ENCODE peak calls at places on chromosomes 12 and 14, in four cellular contexts. One of them, this sample, is unnamed. For H3K27me3, the result is how much of the 10 kb centered on the place peaks cover.

GRCh38 chr12:9626291-9626690 is 18.6 kb upstream of the KLRB1 start:
- DNase-seq in pancreas: no peak
- DNase-seq in hepatocyte: no peak
- DNase-seq in GM12878: no peak
- DNase-seq in this sample: no peak

GRCh38 chr14:101506211-101506920 is 54.9 kb upstream of the DIO3 start:
- DNase-seq in pancreas: no peak
- DNase-seq in hepatocyte: no peak
- DNase-seq in GM12878: no peak
- DNase-seq in this sample: no peak

GRCh38 chr14:95530461-95531170 is 4.2 kb upstream of the GLRX5 start:
- DNase-seq in pancreas: no peak
- DNase-seq in hepatocyte: no peak
- DNase-seq in GM12878: no peak
- DNase-seq in this sample: no peak

GRCh38 chr12:107605293-107605692 is 80.3 kb upstream of the PWP1 start:
- DNase-seq in pancreas: no peak
- DNase-seq in hepatocyte: no peak
- DNase-seq in GM12878: no peak
- DNase-seq in this sample: no peak

GRCh38 chr14:74401504-74402241 is 24.3 kb downstream of the SYNDIG1L start:
- DNase-seq in pancreas: no peak
- DNase-seq in hepatocyte: peak
- DNase-seq in GM12878: peak
- DNase-seq in this sample: peak

GRCh38 chr14:92659765-92660561 is 88.5 kb downstream of the LGMN start:
- DNase-seq in pancreas: no peak
- DNase-seq in hepatocyte: no peak
- DNase-seq in GM12878: no peak
- DNase-seq in this sample: no peak

GRCh38 chr14:89248430-89249295 is 168.4 kb downstream of the FOXN3 start:
- DNase-seq in pancreas: no peak
- DNase-seq in hepatocyte: no peak
- DNase-seq in GM12878: no peak
- DNase-seq in this sample: no peak

GRCh38 chr12:104219361-104219892 is 3.8 kb downstream of the TXNRD1 start:
- DNase-seq in pancreas: no peak
- DNase-seq in hepatocyte: peak
- DNase-seq in GM12878: no peak
- DNase-seq in this sample: no peak

GRCh38 chr12:24909667-24910066 is 39.2 kb downstream of the BCAT1 start:
- DNase-seq in pancreas: peak
- DNase-seq in hepatocyte: peak
- DNase-seq in GM12878: no peak
- DNase-seq in this sample: no peak

GRCh38 chr14:22893706-22894105 is 10.7 kb downstream of the REM2 start:
- DNase-seq in pancreas: no peak
- DNase-seq in hepatocyte: no peak
- DNase-seq in GM12878: no peak
- DNase-seq in this sample: no peak

GRCh38 chr12:13504736-13505135 is 308.2 kb downstream of the EMP1 start:
- DNase-seq in pancreas: no peak
- DNase-seq in hepatocyte: no peak
- DNase-seq in GM12878: no peak
- DNase-seq in this sample: no peak

GRCh38 chr12:121084229-121084628 is 45.2 kb upstream of the OASL start:
- DNase-seq in pancreas: no peak
- DNase-seq in hepatocyte: no peak
- DNase-seq in GM12878: no peak
- DNase-seq in this sample: no peak

GRCh38 chr14:68938515-68939423 is 40.3 kb downstream of the ACTN1 start:
- DNase-seq in pancreas: peak
- DNase-seq in hepatocyte: peak
- DNase-seq in GM12878: no peak
- DNase-seq in this sample: no peak

GRCh38 chr14:58395565-58395814 is 240 bp upstream of the TOMM20L start:
- DNase-seq in pancreas: no peak
- DNase-seq in hepatocyte: no peak
- DNase-seq in GM12878: peak
- DNase-seq in this sample: no peak

GRCh38 chr12:51855586-51856428 is 7.3 kb upstream of the FIGNL2 start:
- DNase-seq in pancreas: peak
- DNase-seq in hepatocyte: peak
- DNase-seq in GM12878: no peak
- DNase-seq in this sample: no peak

GRCh38 chr12:7431993-7432685 is 11.8 kb downstream of the CD163L1 start:
- DNase-seq in pancreas: no peak
- DNase-seq in hepatocyte: no peak
- DNase-seq in GM12878: no peak
- DNase-seq in this sample: no peak

DNA sequence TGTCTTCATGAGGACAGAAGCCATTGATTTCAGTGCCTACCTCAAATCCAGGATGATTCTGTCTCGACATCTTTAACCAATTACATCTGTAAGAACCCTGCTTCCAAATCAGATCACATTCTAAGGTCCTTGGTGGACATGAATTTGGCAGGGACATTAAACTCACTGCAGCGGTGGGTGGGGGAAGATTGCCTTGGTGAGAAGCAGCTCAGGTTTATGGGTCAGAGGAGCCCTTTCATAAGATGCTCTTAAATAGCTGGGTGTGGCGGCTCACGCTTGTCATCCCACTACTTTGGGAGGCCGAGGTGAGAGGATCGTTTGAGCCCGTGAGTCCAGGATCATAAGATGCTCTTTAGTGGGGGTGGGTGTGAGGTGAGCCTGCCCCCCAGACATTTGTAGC is 42.9 kb downstream of the ELK3 start:
- DNase-seq in pancreas: no peak
- DNase-seq in hepatocyte: no peak
- DNase-seq in GM12878: no peak
- DNase-seq in this sample: no peak
- H3K4me3 ChIP-seq in pancreas: no peak
- H3K4me3 ChIP-seq in hepatocyte: no peak
- H3K4me3 ChIP-seq in GM12878: no peak
- H3K4me3 ChIP-seq in this sample: no peak

DNA sequence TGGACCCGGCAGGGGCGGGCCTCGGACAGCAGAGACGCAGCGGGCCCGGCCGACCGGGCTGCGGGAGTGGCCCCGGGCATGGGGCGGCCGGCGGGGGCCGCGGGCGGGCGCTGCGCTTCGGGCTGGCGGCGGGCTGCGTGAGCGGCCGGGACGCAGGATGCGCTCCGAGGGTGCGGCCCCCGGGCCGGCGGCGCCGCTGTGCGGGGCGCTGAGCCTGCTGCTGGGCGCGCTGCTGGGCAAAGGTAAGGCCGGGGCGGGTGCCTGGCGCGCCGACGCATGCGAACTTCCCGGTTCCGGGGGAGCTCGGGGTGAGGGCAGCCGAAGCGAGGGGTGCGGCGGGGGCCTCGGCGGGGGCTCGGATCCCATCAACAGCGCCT is 264 bp downstream of the TMEM132C start:
- DNase-seq in pancreas: no peak
- DNase-seq in hepatocyte: peak
- DNase-seq in GM12878: no peak
- DNase-seq in this sample: no peak
- H3K27me3 ChIP-seq in pancreas: under half
- H3K27me3 ChIP-seq in hepatocyte: half or more
- H3K27me3 ChIP-seq in GM12878: under half
- H3K27me3 ChIP-seq in this sample: under half

GRCh38 chr12:111664961-111665865 is 20.5 kb downstream of the BRAP start:
- DNase-seq in pancreas: no peak
- DNase-seq in hepatocyte: no peak
- DNase-seq in GM12878: no peak
- DNase-seq in this sample: no peak
- TF ChIP-seq CTCF in pancreas: no peak
- TF ChIP-seq CTCF in hepatocyte: no peak
- TF ChIP-seq CTCF in GM12878: no peak
- TF ChIP-seq CTCF in this sample: no peak

GRCh38 chr14:41868396-41868795 is 261.7 kb downstream of the LRFN5 start:
- DNase-seq in pancreas: no peak
- DNase-seq in hepatocyte: no peak
- DNase-seq in GM12878: no peak
- DNase-seq in this sample: no peak
- H3K4me3 ChIP-seq in pancreas: no peak
- H3K4me3 ChIP-seq in hepatocyte: no peak
- H3K4me3 ChIP-seq in GM12878: no peak
- H3K4me3 ChIP-seq in this sample: no peak

DNA sequence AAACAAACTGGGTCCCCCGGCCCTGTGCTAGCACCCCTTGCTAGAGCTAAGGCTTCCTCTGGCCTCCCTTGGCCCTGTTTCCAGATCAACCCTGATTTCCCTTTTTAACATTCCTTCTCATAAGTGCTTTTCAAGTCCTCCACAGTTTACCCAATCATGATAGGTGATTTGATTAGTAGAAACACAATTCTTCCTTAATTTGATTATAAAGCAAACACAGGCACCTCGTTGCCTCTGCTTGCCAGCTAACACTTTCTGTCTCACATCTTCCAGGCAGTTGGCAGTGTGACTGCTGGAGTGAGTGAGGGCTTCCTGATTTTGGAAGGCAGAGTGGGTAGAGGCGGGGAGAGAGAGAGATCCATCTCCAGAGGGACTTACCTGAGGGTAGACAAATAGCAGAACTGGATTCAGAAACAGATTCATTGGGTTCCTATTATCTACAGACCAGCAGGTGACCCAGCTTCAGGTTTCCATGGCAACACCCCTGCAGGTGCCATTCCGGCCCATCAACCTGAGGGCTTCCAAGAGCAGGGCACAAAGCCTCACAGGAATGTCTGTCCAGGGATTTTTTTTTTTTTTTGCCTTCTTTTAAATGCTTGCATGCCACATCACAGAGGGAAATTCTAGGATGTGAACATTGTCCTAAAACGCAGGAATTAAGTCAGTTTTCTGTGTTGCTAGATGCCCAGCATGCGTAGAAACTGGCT is 77.7 kb downstream of the PLXNC1 start:
- DNase-seq in pancreas: no peak
- DNase-seq in hepatocyte: no peak
- DNase-seq in GM12878: no peak
- DNase-seq in this sample: no peak
- H3K27me3 ChIP-seq in pancreas: under half
- H3K27me3 ChIP-seq in hepatocyte: under half
- H3K27me3 ChIP-seq in GM12878: under half
- H3K27me3 ChIP-seq in this sample: under half

GRCh38 chr14:54512393-54512792 is 2.7 kb downstream of the CGRRF1 start:
- DNase-seq in pancreas: no peak
- DNase-seq in hepatocyte: no peak
- DNase-seq in GM12878: no peak
- DNase-seq in this sample: no peak

GRCh38 chr14:54515670-54516069 is 6.0 kb downstream of the CGRRF1 start:
- DNase-seq in pancreas: no peak
- DNase-seq in hepatocyte: no peak
- DNase-seq in GM12878: no peak
- DNase-seq in this sample: no peak

GRCh38 chr14:54509546-54510501 is at the start of gene CGRRF1:
- DNase-seq in pancreas: peak
- DNase-seq in hepatocyte: peak
- DNase-seq in GM12878: peak
- DNase-seq in this sample: peak
- TF ChIP-seq CTCF in pancreas: peak
- TF ChIP-seq CTCF in hepatocyte: peak
- TF ChIP-seq CTCF in GM12878: peak
- TF ChIP-seq CTCF in this sample: peak

GRCh38 chr12:128820253-128820652 is 3.5 kb downstream of the SLC15A4 start:
- DNase-seq in pancreas: no peak
- DNase-seq in hepatocyte: no peak
- DNase-seq in GM12878: no peak
- DNase-seq in this sample: no peak
- H3K4me3 ChIP-seq in pancreas: no peak
- H3K4me3 ChIP-seq in hepatocyte: no peak
- H3K4me3 ChIP-seq in GM12878: peak
- H3K4me3 ChIP-seq in this sample: peak

This sample was measured in GM06990.